ENCODE peak calls at places on chromosomes 4 and X, in four cellular contexts. V is HepG2, T is K562, W is GM12878. Y is an unnamed sample.

GRCh38 chr4:180827610-180828009 is 1415.6 kb upstream of the TENM3 start:
- DNase-seq in T (no peak), W (no peak), V (no peak), Y (no peak)

GRCh38 chrX:132614297-132614696 is 125.5 kb upstream of the MBNL3 start:
- DNase-seq in W (no peak), T (peak; percentile 3), V (peak; percentile 38), Y (peak; percentile 24)

GRCh38 chrX:133983243-133983973 is 2.0 kb downstream of the GPC3 start:
- DNase-seq in W (no peak), V (no peak), T (no peak), Y (no peak)

GRCh38 chr4:183362916-183363542 is 40.8 kb upstream of the CLDN24 start:
- DNase-seq in T (peak; percentile 31), V (peak; percentile 14), W (no peak), Y (peak; percentile 30)

GRCh38 chrX:154349979-154350378 is 24.5 kb downstream of the FLNA start:
- DNase-seq in W (no peak), V (no peak), T (no peak), Y (no peak)

GRCh38 chr4:71052716-71053115 is 59.3 kb downstream of the DCK start:
- DNase-seq in T (no peak), V (no peak), W (no peak), Y (no peak)

GRCh38 chr4:168773388-168774195 is 236.5 kb downstream of the CBR4 start:
- DNase-seq in W (no peak), V (no peak), T (no peak), Y (no peak)

GRCh38 chr4:77600521-77601451 is 4.8 kb upstream of the CXCL13 start:
- DNase-seq in T (peak; percentile 42), V (peak; percentile 28), W (no peak), Y (peak; percentile 29)

GRCh38 chr4:152454398-152455011 is 81.4 kb downstream of the FBXW7 start:
- DNase-seq in T (peak; percentile 6), V (peak; percentile 21), W (no peak), Y (no peak)

GRCh38 chr4:22969314-22969896 is 276.7 kb downstream of the GBA3 start:
- DNase-seq in V (peak; percentile 8), W (no peak), T (no peak), Y (no peak)

GRCh38 chrX:11893933-11894710 is 136.1 kb downstream of the MSL3 start:
- DNase-seq in T (no peak), V (no peak), W (no peak), Y (no peak)

GRCh38 chr4:288891-289290 is 16.4 kb downstream of the ZNF732 start:
- DNase-seq in T (peak; percentile 1), W (no peak), V (no peak), Y (no peak)

GRCh38 chr4:183396187-183396738 is 48.2 kb upstream of the CDKN2AIP start:
- DNase-seq in T (no peak), W (no peak), V (no peak), Y (no peak)

GRCh38 chrX:104372547-104372946 is 117.8 kb upstream of the ESX1 start:
- DNase-seq in T (no peak), W (no peak), V (no peak), Y (no peak)

GRCh38 chr4:69600013-69600412 is 39.4 kb downstream of the UGT2A2 start:
- DNase-seq in T (no peak), W (no peak), V (no peak), Y (no peak)

GRCh38 chr4:99921174-99921573 is 25.2 kb downstream of the DNAJB14 start:
- DNase-seq in T (no peak), W (no peak), V (no peak), Y (no peak)

GRCh38 chr4:46505131-46505530 is 115.2 kb upstream of the GABRA2 start:
- DNase-seq in W (no peak), V (no peak), T (no peak), Y (no peak)

GRCh38 chrX:70444326-70445196 is at the start of gene DLG3:
- DNase-seq in W (no peak), V (no peak), T (no peak), Y (peak; percentile 65)

GRCh38 chrX:48695524-48695875 is 1.0 kb upstream of the SUV39H1 start:
- DNase-seq in T (no peak), W (no peak), V (no peak), Y (no peak)

GRCh38 chrX:10006086-10006485 is 38.9 kb downstream of the CLDN34 start:
- DNase-seq in W (no peak), V (no peak), T (no peak), Y (no peak)

GRCh38 chr4:86706923-86707597 is 112.9 kb downstream of the PTPN13 start:
- DNase-seq in W (no peak), V (no peak), T (no peak), Y (no peak)

GRCh38 chrX:15376956-15377355 is 7.3 kb downstream of the VEGFD start:
- DNase-seq in V (no peak), W (no peak), T (no peak), Y (no peak)

GRCh38 chr4:112840061-112840460 is 203.1 kb downstream of the LARP7 start:
- DNase-seq in T (no peak), W (no peak), V (no peak), Y (no peak)

GRCh38 chr4:97104006-97104405 is 1039.3 kb downstream of the STPG2 start:
- DNase-seq in W (no peak), T (no peak), V (no peak), Y (no peak)

GRCh38 chrX:152637649-152638442 is at the start of gene GABRQ:
- DNase-seq in W (no peak), V (no peak), T (peak; percentile 91), Y (peak; percentile 90)

GRCh38 chr4:35087216-35087615 is 1157.1 kb downstream of the ARAP2 start:
- DNase-seq in W (no peak), V (no peak), T (no peak), Y (no peak)

GRCh38 chr4:109969087-109969486 is 56.4 kb downstream of the EGF start:
- DNase-seq in W (no peak), V (no peak), T (peak; percentile 49), Y (no peak)

GRCh38 chr4:1368421-1369090 is 21.5 kb downstream of the UVSSA start:
- DNase-seq in T (no peak), V (no peak), W (no peak), Y (peak; percentile 53)

GRCh38 chr4:40247350-40247749 is 50.5 kb downstream of the RHOH start:
- DNase-seq in T (no peak), W (no peak), V (no peak), Y (no peak)

GRCh38 chr4:633406-633805 is 8.0 kb downstream of the PDE6B start:
- DNase-seq in V (no peak), W (no peak), T (no peak), Y (peak; percentile 4)

GRCh38 chr4:139666735-139667266 is 1.2 kb downstream of the MGST2 start:
- DNase-seq in W (no peak), V (peak; percentile 47), T (peak; percentile 85), Y (no peak)

GRCh38 chr4:8308856-8309771 is 39.6 kb downstream of the HTRA3 start:
- DNase-seq in V (no peak), T (no peak), W (no peak), Y (peak; percentile 10)

GRCh38 chr4:181017038-181017437 is 1226.2 kb upstream of the TENM3 start:
- DNase-seq in T (no peak), W (no peak), V (no peak), Y (no peak)

GRCh38 chr4:74284074-74284473 is 24.2 kb upstream of the EPGN start:
- DNase-seq in T (no peak), W (no peak), V (no peak), Y (no peak)

GRCh38 chr4:105875233-105875632 is 20.0 kb upstream of the NPNT start:
- DNase-seq in V (no peak), T (no peak), W (no peak), Y (no peak)
- TF ChIP-seq ETV6 in V (no peak), T (no peak), W (no peak), Y (no peak)

DNA sequence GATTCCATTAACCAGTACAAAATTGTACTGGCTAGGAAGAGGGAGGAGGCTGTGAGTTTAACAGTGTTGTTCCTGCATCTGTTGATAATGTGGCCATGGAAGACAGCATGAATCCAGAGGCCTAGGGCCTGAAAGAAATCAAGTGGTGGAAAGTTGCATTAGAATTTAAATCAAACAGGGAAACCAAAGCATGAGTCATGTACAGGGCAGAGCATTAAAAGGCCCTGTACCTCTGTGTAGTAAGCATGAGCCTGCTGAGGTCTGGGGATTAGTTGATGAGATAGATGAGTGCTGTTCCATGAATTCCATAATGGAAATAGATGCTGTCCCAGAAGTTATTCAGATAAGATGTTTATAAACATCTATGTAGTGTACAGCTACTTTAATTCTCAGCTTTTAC is 58.3 kb downstream of the MID1IP1 start:
- DNase-seq in W (no peak), V (no peak), T (no peak), Y (no peak)
- TF ChIP-seq ETV6 in W (no peak), V (no peak), T (no peak), Y (no peak)

DNA sequence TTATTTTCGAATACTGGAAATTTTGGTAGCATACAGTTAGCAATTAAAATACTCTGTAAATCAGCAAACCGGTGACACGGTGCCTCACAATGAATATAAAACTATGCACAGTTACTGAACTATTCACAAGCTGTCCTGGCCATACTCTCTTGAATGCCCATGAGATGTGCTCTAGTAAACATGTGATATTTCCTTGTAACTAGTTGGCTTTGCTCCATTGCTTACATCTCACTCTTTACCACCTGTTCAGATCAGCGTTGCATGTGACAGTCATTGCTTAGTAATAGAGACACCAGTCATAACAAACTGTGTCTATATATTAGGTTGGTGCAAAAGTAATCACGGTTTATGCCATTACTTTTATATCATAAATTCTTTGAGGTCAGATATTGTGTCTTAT is 897.9 kb upstream of the FTHL17 start:
- DNase-seq in W (no peak), T (no peak), V (no peak), Y (no peak)
- TF ChIP-seq ETV6 in W (no peak), T (no peak), V (no peak), Y (no peak)

GRCh38 chr4:94523617-94524016 is 71.9 kb downstream of the PDLIM5 start:
- DNase-seq in V (no peak), W (no peak), T (peak; percentile 50), Y (no peak)
- TF ChIP-seq ETV6 in V (no peak), W (no peak), T (no peak), Y (no peak)

GRCh38 chrX:16883487-16883804 is 13.3 kb upstream of the RBBP7 start:
- DNase-seq in V (no peak), W (no peak), T (no peak), Y (no peak)
- TF ChIP-seq ETV6 in V (no peak), W (no peak), T (no peak), Y (no peak)

Y was measured in WTC11.